ENCODE peak calls at places on chromosomes 6 and 20, in four cellular contexts. G is WERI-Rb-1, O is SK-N-SH, I is RWPE1. A is an unnamed sample.

GRCh38 chr6:17101422-17102257 is at the start of gene STMND1:
- DNase-seq in G (peak), O (peak), I (peak), A (peak)

GRCh38 chr6:133977983-133978895 is 25.2 kb downstream of the TBPL1 start:
- DNase-seq in G (peak), O (peak), I (peak), A (no peak)

GRCh38 chr6:43887340-43887858 is 117.4 kb downstream of the VEGFA start:
- DNase-seq in G (no peak), O (no peak), I (no peak), A (no peak)

GRCh38 chr20:31713312-31714049 is 9.2 kb downstream of the BCL2L1 start:
- DNase-seq in G (no peak), O (no peak), I (peak), A (peak)

GRCh38 chr20:46746972-46747371 is 37.5 kb downstream of the SLC2A10 start:
- DNase-seq in G (no peak), O (no peak), I (peak), A (no peak)

GRCh38 chr6:24493945-24494725 is 634 bp upstream of the ALDH5A1 start:
- DNase-seq in G (no peak), O (no peak), I (no peak), A (no peak)

GRCh38 chr20:44576297-44576696 is 6.1 kb upstream of the PKIG start:
- DNase-seq in G (no peak), O (no peak), I (no peak), A (peak)

GRCh38 chr6:22582806-22583205 is 13.4 kb downstream of the HDGFL1 start:
- DNase-seq in G (no peak), O (no peak), I (no peak), A (no peak)

GRCh38 chr20:36431604-36432003 is 109.7 kb upstream of the MYL9 start:
- DNase-seq in G (no peak), O (no peak), I (no peak), A (no peak)

GRCh38 chr20:14778875-14779274 is 441.5 kb upstream of the FLRT3 start:
- DNase-seq in G (no peak), O (no peak), I (no peak), A (no peak)

GRCh38 chr20:24981750-24982149 is 10.8 kb downstream of the APMAP start:
- DNase-seq in G (no peak), O (no peak), I (no peak), A (peak)

GRCh38 chr6:139336488-139336887 is 38.0 kb downstream of the CITED2 start:
- DNase-seq in G (no peak), O (no peak), I (no peak), A (peak)

GRCh38 chr6:109397020-109397419 is 14.8 kb upstream of the CD164 start:
- DNase-seq in G (no peak), O (no peak), I (no peak), A (no peak)

GRCh38 chr6:1436334-1437306 is 47.2 kb downstream of the FOXF2 start:
- DNase-seq in G (peak), O (peak), I (peak), A (peak)

GRCh38 chr6:116139917-116140316 is 14.0 kb upstream of the COL10A1 start:
- DNase-seq in G (no peak), O (no peak), I (no peak), A (no peak)

GRCh38 chr6:136411453-136412354 is 122.1 kb upstream of the BCLAF1 start:
- DNase-seq in G (no peak), O (no peak), I (no peak), A (no peak)

GRCh38 chr6:79946773-79947190 is 571 bp downstream of the ELOVL4 start:
- DNase-seq in G (peak), O (no peak), I (peak), A (no peak)

GRCh38 chr6:79946242-79946641 is 1.1 kb downstream of the ELOVL4 start:
- DNase-seq in G (peak), O (peak), I (peak), A (no peak)

GRCh38 chr6:79947191-79948173 is at the start of gene ELOVL4:
- DNase-seq in G (peak), O (peak), I (peak), A (peak)

GRCh38 chr6:79949235-79949634 is 1.9 kb upstream of the ELOVL4 start:
- DNase-seq in G (peak), O (peak), I (peak), A (peak)
- TF ChIP-seq CTCF in G (peak), O (peak), I (peak), A (peak)

GRCh38 chr20:290081-290831 is at the start of gene C20orf96:
- DNase-seq in G (peak), O (peak), I (peak), A (peak)
- TF ChIP-seq CTCF in G (peak), O (peak), I (no peak), A (peak)

GRCh38 chr6:144482142-144482541 is 197.0 kb downstream of the UTRN start:
- DNase-seq in G (peak), O (peak), I (peak), A (peak)
- TF ChIP-seq CTCF in G (peak), O (peak), I (peak), A (peak)

DNA sequence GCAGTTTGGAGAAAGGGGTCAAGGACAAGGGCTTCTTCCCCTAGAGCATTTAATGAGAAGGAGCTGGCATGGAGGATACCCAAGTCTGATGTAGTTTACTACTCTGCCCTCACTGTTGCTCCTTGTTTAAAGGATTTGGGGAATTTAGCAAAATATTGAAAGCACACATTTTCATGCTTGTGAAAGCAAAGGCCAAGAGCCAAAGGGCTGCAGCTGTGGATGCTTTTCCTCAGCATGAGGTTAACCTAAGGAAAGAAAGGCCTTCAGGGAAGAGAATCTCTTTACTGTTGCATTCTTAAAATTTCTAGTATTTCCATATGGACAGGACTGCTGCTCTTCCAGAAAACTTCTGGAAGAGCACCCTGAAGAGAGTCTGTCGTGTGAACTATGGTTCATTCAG is 45.9 kb upstream of the SASH1 start:
- DNase-seq in G (no peak), O (no peak), I (no peak), A (no peak)
- TF ChIP-seq CTCF in G (no peak), O (no peak), I (no peak), A (no peak)

GRCh38 chr6:41373367-41373918 is 38.0 kb downstream of the NCR2 start:
- DNase-seq in G (no peak), O (peak), I (no peak), A (no peak)

GRCh38 chr6:41372526-41373366 is 37.3 kb downstream of the NCR2 start:
- DNase-seq in G (no peak), O (peak), I (no peak), A (no peak)

GRCh38 chr6:41370488-41371111 is 35.2 kb downstream of the NCR2 start:
- DNase-seq in G (no peak), O (no peak), I (peak), A (no peak)

GRCh38 chr6:41371992-41372525 is 36.7 kb downstream of the NCR2 start:
- DNase-seq in G (peak), O (peak), I (no peak), A (no peak)

GRCh38 chr6:41371461-41371991 is 36.1 kb downstream of the NCR2 start:
- DNase-seq in G (peak), O (peak), I (no peak), A (peak)
- TF ChIP-seq CTCF in G (peak), O (peak), I (no peak), A (no peak)

GRCh38 chr6:30981942-30982772 is 1.4 kb upstream of the MUC21 start:
- DNase-seq in G (no peak), O (no peak), I (no peak), A (peak)
- TF ChIP-seq CTCF in G (peak), O (peak), I (no peak), A (no peak)

GRCh38 chr6:12297363-12298016 is 7.3 kb downstream of the EDN1 start:
- DNase-seq in G (no peak), O (no peak), I (no peak), A (no peak)
- TF ChIP-seq CTCF in G (no peak), O (no peak), I (no peak), A (no peak)

GRCh38 chr6:6674872-6675271 is 86.4 kb downstream of the LY86 start:
- DNase-seq in G (peak), O (no peak), I (no peak), A (no peak)
- TF ChIP-seq CTCF in G (peak), O (peak), I (no peak), A (no peak)

GRCh38 chr6:113564401-113565161 is 292.6 kb upstream of the MARCKS start:
- DNase-seq in G (peak), O (peak), I (no peak), A (peak)
- TF ChIP-seq CTCF in G (peak), O (no peak), I (no peak), A (peak)